ENCODE peak calls at places on chromosomes 3 and 15, in four cellular contexts. S is A549, K is pancreas, D is Peyer's patch. Q is an unnamed sample.

GRCh38 chr3:143314291-143315093 is 194.9 kb downstream of the CHST2 start:
- DNase-seq in S (no peak), D (no peak), K (no peak), Q (no peak)

GRCh38 chr3:177475266-177475665 is 278.0 kb upstream of the TBL1XR1 start:
- DNase-seq in S (no peak), K (no peak), D (no peak), Q (no peak)

GRCh38 chr3:61961882-61962281 is 400.5 kb downstream of the PTPRG start:
- DNase-seq in S (no peak), K (no peak), D (no peak), Q (no peak)

GRCh38 chr15:68228143-68228970 is 1.2 kb downstream of the CLN6 start:
- DNase-seq in S (no peak), D (no peak), K (no peak), Q (no peak)

GRCh38 chr15:75718326-75718725 is 5.7 kb upstream of the CSPG4 start:
- DNase-seq in D (no peak), K (no peak), S (no peak), Q (peak; percentile 50)

GRCh38 chr3:16768956-16769355 is 115.8 kb upstream of the PLCL2 start:
- DNase-seq in S (no peak), D (no peak), K (no peak), Q (peak; percentile 6)

GRCh38 chr15:49831206-49831965 is 210.5 kb downstream of the DTWD1 start:
- DNase-seq in S (no peak), K (no peak), D (no peak), Q (peak; percentile 96)

GRCh38 chr15:89828324-89829145 is 13.9 kb upstream of the ANPEP start:
- DNase-seq in D (peak; percentile 72), S (no peak), K (no peak), Q (peak; percentile 38)

GRCh38 chr15:76566276-76566675 is 229.7 kb downstream of the ISL2 start:
- DNase-seq in K (no peak), S (no peak), D (no peak), Q (no peak)

GRCh38 chr3:95302044-95302443 is 1239.2 kb downstream of the NSUN3 start:
- DNase-seq in K (no peak), S (no peak), D (no peak), Q (peak; percentile 86)

GRCh38 chr15:92665100-92665555 is 9.6 kb upstream of the FAM174B start:
- DNase-seq in S (no peak), K (no peak), D (no peak), Q (no peak)

GRCh38 chr3:21920431-21920830 is 169.4 kb upstream of the ZNF385D start:
- DNase-seq in K (no peak), D (no peak), S (no peak), Q (peak; percentile 77)

GRCh38 chr3:60609446-60609845 is 641.8 kb downstream of the FHIT start:
- DNase-seq in D (no peak), K (no peak), S (no peak), Q (peak; percentile 61)

GRCh38 chr3:137105277-137105977 is 147.6 kb downstream of the IL20RB start:
- DNase-seq in S (peak; percentile 29), K (no peak), D (no peak), Q (peak; percentile 53)

GRCh38 chr3:14862303-14862660 is 43.5 kb downstream of the FGD5 start:
- DNase-seq in D (no peak), K (no peak), S (no peak), Q (no peak)

GRCh38 chr3:159586587-159587202 is 401.9 kb upstream of the IL12A start:
- DNase-seq in K (no peak), S (peak; percentile 15), D (no peak), Q (peak; percentile 63)

DNA sequence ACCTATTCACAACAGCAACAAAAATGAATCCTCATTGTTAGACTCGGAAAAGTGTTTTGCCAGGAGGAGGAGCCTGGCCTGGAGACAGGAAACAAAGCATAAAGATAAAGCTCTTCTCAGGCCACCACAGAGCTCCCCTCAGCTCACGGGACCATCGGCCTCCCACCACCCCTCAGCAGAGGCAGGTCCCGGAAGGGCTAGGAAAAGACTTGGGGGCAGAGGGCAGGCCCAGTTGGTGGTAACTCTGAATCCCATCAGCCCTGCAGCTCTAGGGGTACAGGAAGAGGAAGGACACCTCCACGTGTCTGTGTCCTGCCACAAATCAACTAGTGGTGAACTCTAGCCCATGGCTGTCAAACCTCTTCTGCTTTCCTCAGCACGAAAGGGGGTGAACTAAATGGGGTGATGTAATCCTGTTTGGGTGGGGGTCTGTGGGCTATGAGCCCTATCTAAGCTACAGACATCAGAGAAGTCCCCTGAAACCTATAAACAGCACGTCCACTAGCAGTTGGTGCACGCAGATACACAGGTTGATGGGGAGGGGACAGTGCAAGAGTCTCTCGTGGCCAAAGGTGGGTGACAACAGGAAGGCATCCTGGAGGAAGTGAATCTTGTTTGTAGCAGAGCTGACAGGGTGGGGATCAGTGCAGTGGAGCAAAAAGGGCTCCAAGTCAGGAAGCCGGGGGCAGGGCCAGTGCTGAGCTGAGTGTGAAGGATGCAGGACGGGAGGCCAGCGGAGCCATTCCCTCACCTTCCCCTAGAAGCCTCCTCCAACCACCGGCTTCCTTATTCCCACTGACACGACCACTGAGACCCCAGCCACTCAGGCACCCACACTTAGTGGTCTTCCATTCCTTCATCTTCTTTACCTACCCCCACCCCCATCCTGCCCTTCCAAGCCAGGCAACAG is 111.1 kb upstream of the HACD2 start:
- DNase-seq in D (no peak), S (no peak), K (no peak), Q (no peak)
- H3K4me3 ChIP-seq in D (peak overlapping the region; percentile 44), S (no peak overlapping the region), K (no peak overlapping the region), Q (no peak overlapping the region)

DNA sequence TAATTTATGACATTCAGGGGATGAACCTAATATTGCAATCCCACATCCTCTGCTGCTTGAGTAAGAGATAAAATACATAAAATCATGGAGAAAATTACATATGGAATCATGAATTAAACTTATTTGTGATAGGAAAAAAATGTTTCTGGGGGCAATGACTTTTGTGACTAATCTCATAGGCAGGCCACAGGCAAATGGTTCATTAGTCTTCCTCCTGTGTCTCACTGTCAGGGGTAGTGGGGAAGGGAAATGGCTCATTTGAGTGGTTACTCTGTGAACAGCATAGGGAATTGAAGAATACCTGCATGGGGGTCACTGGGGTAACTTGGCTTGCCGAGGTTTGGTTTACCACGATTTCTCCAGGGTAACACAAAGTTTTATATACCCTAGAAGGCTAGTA is 72.0 kb downstream of the TFG start:
- DNase-seq in S (no peak), K (no peak), D (no peak), Q (no peak)
- TF ChIP-seq CTCF in S (no peak), K (no peak), D (no peak), Q (no peak)

GRCh38 chr3:150000631-150001030 is 29.9 kb upstream of the PFN2 start:
- DNase-seq in S (no peak), D (no peak), K (no peak), Q (no peak)
- H3K4me3 ChIP-seq in S (no peak overlapping the region), D (no peak overlapping the region), K (no peak overlapping the region), Q (no peak overlapping the region)

DNA sequence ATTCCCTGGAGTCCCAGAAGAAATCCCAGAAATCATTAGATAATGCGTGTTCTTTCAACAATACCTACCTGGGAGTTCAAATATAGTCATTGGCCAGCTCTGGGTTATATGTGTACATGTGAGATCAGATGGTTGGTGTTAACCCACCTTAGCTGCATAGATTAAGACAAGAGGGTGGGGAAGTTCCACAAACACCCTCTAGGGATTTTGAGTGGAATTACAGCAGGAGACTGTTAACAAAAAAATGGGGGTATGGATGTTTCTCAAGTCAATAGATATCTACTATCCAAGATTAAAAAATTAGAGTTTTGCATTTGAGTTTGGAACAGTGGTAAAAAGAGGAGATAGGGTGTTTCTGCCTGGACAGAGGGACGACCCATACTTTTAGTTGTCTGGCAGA is 282.5 kb upstream of the CNTN3 start:
- DNase-seq in S (peak; percentile 2), D (no peak), K (no peak), Q (no peak)
- TF ChIP-seq CTCF in S (no peak), D (no peak), K (peak; percentile 8), Q (no peak)

DNA sequence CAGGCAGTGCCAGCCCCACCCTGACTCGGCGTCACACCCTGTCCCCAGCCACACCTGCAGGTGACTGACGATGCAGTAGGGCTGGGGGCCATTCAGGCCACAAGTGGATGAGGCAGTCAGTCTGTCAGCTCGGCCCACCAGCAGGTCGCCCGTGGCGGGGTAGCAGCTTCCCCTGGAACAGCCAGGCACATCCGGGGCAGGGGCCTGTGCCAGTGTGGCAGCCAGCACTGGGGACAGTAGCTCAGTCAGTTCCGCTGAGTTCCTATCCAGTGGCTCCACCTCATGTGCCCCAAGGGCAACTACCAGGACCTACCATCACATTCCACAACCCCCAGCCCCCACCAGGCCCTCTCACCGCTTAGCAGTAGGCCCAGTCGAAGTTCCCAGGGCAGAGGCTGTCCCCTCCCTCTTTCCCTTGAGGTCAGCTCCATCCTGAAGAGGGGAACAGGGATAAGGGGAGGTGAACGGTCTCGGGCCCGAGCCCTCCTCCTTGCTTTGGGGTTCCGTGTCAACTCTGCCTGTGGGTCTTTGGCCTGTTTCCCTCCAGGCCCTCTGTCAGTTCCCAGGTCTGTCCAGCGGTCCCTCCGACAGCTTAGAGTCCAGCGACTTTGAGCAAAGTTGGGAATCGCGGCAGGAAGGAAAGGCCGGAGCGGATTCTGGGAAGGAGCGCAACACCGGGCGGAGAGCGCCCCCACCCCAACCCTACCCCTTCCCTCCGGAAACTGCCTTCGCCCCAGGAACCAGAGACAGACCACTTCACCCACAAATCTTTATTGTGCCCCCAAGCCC is at the start of gene LAMB2:
- DNase-seq in K (peak; percentile 82), D (peak; percentile 78), S (peak; percentile 69), Q (peak; percentile 67)
- H3K4me3 ChIP-seq in K (peak within 1 kb of the TSS; percentile 25), D (peak within 1 kb of the TSS; percentile 60), S (peak within 1 kb of the TSS; percentile 80), Q (peak within 1 kb of the TSS; percentile 84)

GRCh38 chr3:31204026-31204795 is 309.8 kb upstream of the GADL1 start:
- DNase-seq in D (no peak), S (peak; percentile 5), K (no peak), Q (no peak)

GRCh38 chr3:31213869-31214486 is 318.7 kb upstream of the STT3B start:
- DNase-seq in D (no peak), S (no peak), K (no peak), Q (no peak)

GRCh38 chr3:31210068-31210650 is 315.7 kb upstream of the GADL1 start:
- DNase-seq in D (no peak), S (no peak), K (no peak), Q (no peak)
- TF ChIP-seq CTCF in D (no peak), S (no peak), K (no peak), Q (peak; percentile 15)

Q was measured in brain microvascular endothelial cell.